ENCODE peak calls at places on chromosomes 5 and 9, in nine cellular contexts. One of them, this sample, is unnamed.
A peak's percentile ranks its signal among the peaks of the same experiment; 100 is the strongest.

GRCh38 chr9:29432191-29432590 is 1858.9 kb upstream of the C9orf72 start:
- DNase-seq in C1 segment of cervical spinal cord: no peak
- DNase-seq in stomach: no peak
- DNase-seq in brain microvascular endothelial cell: no peak
- DNase-seq in T follicular helper cell: no peak
- DNase-seq in DMS153: no peak
- DNase-seq in RPMI8226: no peak
- DNase-seq in memory B cell: no peak
- DNase-seq in SW480: no peak
- DNase-seq in this sample: no peak

GRCh38 chr5:36854402-36855140 is 22.0 kb upstream of the NIPBL start:
- DNase-seq in C1 segment of cervical spinal cord: no peak
- DNase-seq in stomach: no peak
- DNase-seq in brain microvascular endothelial cell: no peak
- DNase-seq in T follicular helper cell: no peak
- DNase-seq in DMS153: no peak
- DNase-seq in RPMI8226: no peak
- DNase-seq in memory B cell: no peak
- DNase-seq in SW480: no peak
- DNase-seq in this sample: no peak

GRCh38 chr5:170597109-170597741 is 93.4 kb downstream of the KCNIP1 start:
- DNase-seq in C1 segment of cervical spinal cord: no peak
- DNase-seq in stomach: no peak
- DNase-seq in brain microvascular endothelial cell: peak; percentile 65
- DNase-seq in T follicular helper cell: no peak
- DNase-seq in DMS153: no peak
- DNase-seq in RPMI8226: no peak
- DNase-seq in memory B cell: no peak
- DNase-seq in SW480: peak; percentile 87
- DNase-seq in this sample: no peak

GRCh38 chr9:109865521-109865920 is 85.5 kb downstream of the PALM2AKAP2 start:
- DNase-seq in C1 segment of cervical spinal cord: no peak
- DNase-seq in stomach: no peak
- DNase-seq in brain microvascular endothelial cell: no peak
- DNase-seq in T follicular helper cell: no peak
- DNase-seq in DMS153: no peak
- DNase-seq in RPMI8226: no peak
- DNase-seq in memory B cell: no peak
- DNase-seq in SW480: no peak
- DNase-seq in this sample: no peak

GRCh38 chr9:136821333-136822031 is 13.7 kb downstream of the RABL6 start:
- DNase-seq in C1 segment of cervical spinal cord: no peak
- DNase-seq in stomach: no peak
- DNase-seq in brain microvascular endothelial cell: no peak
- DNase-seq in T follicular helper cell: no peak
- DNase-seq in DMS153: no peak
- DNase-seq in RPMI8226: no peak
- DNase-seq in memory B cell: no peak
- DNase-seq in SW480: no peak
- DNase-seq in this sample: no peak

GRCh38 chr5:43309657-43310056 is 3.6 kb downstream of the HMGCS1 start:
- DNase-seq in C1 segment of cervical spinal cord: no peak
- DNase-seq in stomach: peak; percentile 28
- DNase-seq in brain microvascular endothelial cell: no peak
- DNase-seq in T follicular helper cell: no peak
- DNase-seq in DMS153: no peak
- DNase-seq in RPMI8226: peak; percentile 13
- DNase-seq in memory B cell: no peak
- DNase-seq in SW480: no peak
- DNase-seq in this sample: no peak

GRCh38 chr5:133257977-133258376 is 206.2 kb downstream of the HSPA4 start:
- DNase-seq in C1 segment of cervical spinal cord: no peak
- DNase-seq in stomach: no peak
- DNase-seq in brain microvascular endothelial cell: no peak
- DNase-seq in T follicular helper cell: no peak
- DNase-seq in DMS153: no peak
- DNase-seq in RPMI8226: no peak
- DNase-seq in memory B cell: no peak
- DNase-seq in SW480: no peak
- DNase-seq in this sample: no peak

GRCh38 chr5:126868961-126869451 is 92.1 kb downstream of the LMNB1 start:
- DNase-seq in C1 segment of cervical spinal cord: no peak
- DNase-seq in stomach: no peak
- DNase-seq in brain microvascular endothelial cell: peak; percentile 40
- DNase-seq in T follicular helper cell: no peak
- DNase-seq in DMS153: no peak
- DNase-seq in RPMI8226: no peak
- DNase-seq in memory B cell: no peak
- DNase-seq in SW480: no peak
- DNase-seq in this sample: peak; percentile 31

GRCh38 chr5:77133061-77133758 is 46.1 kb upstream of the ZBED3 start:
- DNase-seq in C1 segment of cervical spinal cord: no peak
- DNase-seq in stomach: peak; percentile 32
- DNase-seq in brain microvascular endothelial cell: peak; percentile 99
- DNase-seq in T follicular helper cell: no peak
- DNase-seq in DMS153: peak; percentile 1
- DNase-seq in RPMI8226: no peak
- DNase-seq in memory B cell: no peak
- DNase-seq in SW480: no peak
- DNase-seq in this sample: no peak

This sample was measured in GM12892.